ENCODE peak calls at places on chromosomes 1 and 21, in four cellular contexts. One of them, this sample, is unnamed.

GRCh38 chr1:235617808-235618207 is 31.8 kb downstream of the GNG4 start:
- DNase-seq in GM12878: no peak
- DNase-seq in endothelial cell of umbilical vein: no peak
- DNase-seq in A549: no peak
- DNase-seq in this sample: no peak

GRCh38 chr1:34984435-34985062 is 598 bp downstream of the TMEM35B start:
- DNase-seq in GM12878: no peak
- DNase-seq in endothelial cell of umbilical vein: peak; percentile 46
- DNase-seq in A549: no peak
- DNase-seq in this sample: peak; percentile 51

GRCh38 chr21:46180778-46181391 is 3.4 kb downstream of the SPATC1L start:
- DNase-seq in GM12878: no peak
- DNase-seq in endothelial cell of umbilical vein: no peak
- DNase-seq in A549: no peak
- DNase-seq in this sample: no peak

GRCh38 chr1:115115521-115116161 is 26.3 kb upstream of the TSPAN2 start:
- DNase-seq in GM12878: no peak
- DNase-seq in endothelial cell of umbilical vein: no peak
- DNase-seq in A549: no peak
- DNase-seq in this sample: no peak

GRCh38 chr1:182847105-182847504 is 8.0 kb downstream of the DHX9 start:
- DNase-seq in GM12878: no peak
- DNase-seq in endothelial cell of umbilical vein: no peak
- DNase-seq in A549: no peak
- DNase-seq in this sample: no peak

GRCh38 chr1:238408737-238409136 is 518.0 kb upstream of the ZP4 start:
- DNase-seq in GM12878: no peak
- DNase-seq in endothelial cell of umbilical vein: no peak
- DNase-seq in A549: no peak
- DNase-seq in this sample: no peak

GRCh38 chr21:35095859-35096291 is 46.8 kb upstream of the RUNX1 start:
- DNase-seq in GM12878: no peak
- DNase-seq in endothelial cell of umbilical vein: no peak
- DNase-seq in A549: no peak
- DNase-seq in this sample: no peak

GRCh38 chr1:15948600-15949452 is 27.1 kb downstream of the ZBTB17 start:
- DNase-seq in GM12878: no peak
- DNase-seq in endothelial cell of umbilical vein: peak; percentile 81
- DNase-seq in A549: no peak
- DNase-seq in this sample: no peak

GRCh38 chr1:78833491-78833890 is 173.0 kb downstream of the ADGRL4 start:
- DNase-seq in GM12878: no peak
- DNase-seq in endothelial cell of umbilical vein: peak; percentile 93
- DNase-seq in A549: no peak
- DNase-seq in this sample: no peak

GRCh38 chr1:200917291-200917817 is 22.7 kb downstream of the INAVA start:
- DNase-seq in GM12878: no peak
- DNase-seq in endothelial cell of umbilical vein: no peak
- DNase-seq in A549: no peak
- DNase-seq in this sample: no peak

GRCh38 chr1:117128323-117129079 is 7.0 kb upstream of the TRIM45 start:
- DNase-seq in GM12878: no peak
- DNase-seq in endothelial cell of umbilical vein: peak; percentile 68
- DNase-seq in A549: peak; percentile 22
- DNase-seq in this sample: peak; percentile 42

GRCh38 chr1:229514578-229515275 is 6.6 kb upstream of the NUP133 start:
- DNase-seq in GM12878: no peak
- DNase-seq in endothelial cell of umbilical vein: peak; percentile 67
- DNase-seq in A549: peak; percentile 64
- DNase-seq in this sample: peak; percentile 75
- TF ChIP-seq POLR2A in GM12878: no peak
- TF ChIP-seq POLR2A in endothelial cell of umbilical vein: no peak
- TF ChIP-seq POLR2A in A549: no peak
- TF ChIP-seq POLR2A in this sample: no peak

DNA sequence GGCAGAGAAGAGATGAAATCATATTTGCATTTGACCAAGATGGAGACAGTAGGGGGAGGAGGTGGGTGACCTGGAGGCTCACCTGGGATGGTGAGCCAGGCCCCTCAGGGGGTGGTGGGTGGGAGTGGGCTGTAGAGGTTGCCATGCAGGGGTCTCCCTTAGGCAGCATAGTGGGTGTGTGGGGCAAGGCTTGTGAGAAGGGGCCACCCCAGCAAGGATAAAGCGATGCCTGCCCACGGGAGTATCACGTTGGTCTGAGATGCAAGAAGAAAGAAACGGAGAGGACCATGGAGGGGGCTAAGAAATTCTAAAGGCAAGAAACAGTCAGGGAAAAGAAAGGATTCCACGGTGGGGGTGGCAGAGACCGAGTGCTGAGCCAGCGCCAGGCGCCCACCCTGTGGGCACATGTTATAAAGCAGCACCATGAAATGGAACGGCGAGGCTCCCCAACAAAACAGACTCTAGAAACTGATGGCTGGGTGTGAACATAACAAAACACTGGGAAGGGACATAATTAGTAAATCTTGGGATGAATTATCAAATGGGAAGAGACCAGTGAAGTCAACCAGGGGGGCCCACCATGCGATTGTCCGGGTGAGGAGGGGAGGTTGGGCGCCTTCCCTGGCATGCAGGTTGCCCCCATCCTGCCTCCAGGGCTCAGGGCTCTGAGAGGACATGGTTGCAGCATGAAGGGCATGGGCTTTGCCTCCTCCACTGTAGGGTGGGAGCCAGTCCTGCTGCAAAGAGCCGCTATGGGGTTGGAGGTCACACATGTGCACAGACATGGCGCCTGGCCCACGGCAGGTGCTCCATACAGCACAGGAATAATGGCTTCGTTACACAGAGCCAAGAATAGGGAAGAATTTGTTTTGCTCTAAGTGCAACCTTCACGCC is 11.9 kb upstream of the C2CD2 start:
- DNase-seq in GM12878: no peak
- DNase-seq in endothelial cell of umbilical vein: no peak
- DNase-seq in A549: no peak
- DNase-seq in this sample: no peak
- TF ChIP-seq MYC in GM12878: no peak
- TF ChIP-seq MYC in endothelial cell of umbilical vein: no peak
- TF ChIP-seq MYC in A549: no peak
- TF ChIP-seq MYC in this sample: no peak

DNA sequence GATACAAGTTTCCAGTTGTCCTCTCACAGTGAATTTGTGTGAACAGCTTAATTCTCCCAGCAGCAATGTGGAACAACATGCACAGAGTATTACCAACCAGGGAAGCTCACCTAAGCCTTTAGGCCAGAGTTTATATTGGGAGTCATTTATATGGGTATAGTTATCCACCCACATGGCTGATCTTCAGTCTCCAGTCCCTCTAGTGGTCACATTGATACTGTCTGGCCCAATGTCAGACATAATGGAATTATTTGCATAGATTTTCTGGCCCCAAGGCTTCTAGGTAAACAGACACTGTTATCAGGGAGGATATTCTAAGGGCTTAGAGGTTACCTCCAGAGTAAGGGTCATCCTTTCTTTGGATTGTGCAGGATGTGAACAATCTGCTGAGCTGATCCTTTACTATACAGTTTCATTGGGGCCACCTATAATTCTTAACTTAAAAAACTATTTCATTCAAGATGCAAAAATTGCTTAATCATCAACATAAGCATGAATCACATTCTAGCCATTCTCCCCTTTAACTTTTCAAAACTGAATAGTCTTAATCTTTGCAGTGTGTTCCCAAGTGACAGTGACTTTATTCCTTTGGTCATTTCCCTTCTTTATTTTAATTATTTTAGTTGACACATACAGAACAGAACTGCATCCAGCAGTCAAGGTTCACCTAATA is 210.9 kb downstream of the LTN1 start:
- DNase-seq in GM12878: no peak
- DNase-seq in endothelial cell of umbilical vein: peak; percentile 29
- DNase-seq in A549: no peak
- DNase-seq in this sample: peak; percentile 28
- TF ChIP-seq CTCF in GM12878: peak; percentile 35
- TF ChIP-seq CTCF in endothelial cell of umbilical vein: peak; percentile 54
- TF ChIP-seq CTCF in A549: no peak
- TF ChIP-seq CTCF in this sample: peak; percentile 60

GRCh38 chr1:84691139-84691783 is 1.0 kb upstream of the SSX2IP start:
- DNase-seq in GM12878: no peak
- DNase-seq in endothelial cell of umbilical vein: peak; percentile 5
- DNase-seq in A549: no peak
- DNase-seq in this sample: peak; percentile 14

GRCh38 chr1:84688461-84689061 is 1.7 kb downstream of the SSX2IP start:
- DNase-seq in GM12878: no peak
- DNase-seq in endothelial cell of umbilical vein: no peak
- DNase-seq in A549: no peak
- DNase-seq in this sample: peak; percentile 74

GRCh38 chr1:84690397-84691138 is at the start of gene SSX2IP:
- DNase-seq in GM12878: peak; percentile 65
- DNase-seq in endothelial cell of umbilical vein: peak; percentile 95
- DNase-seq in A549: peak; percentile 82
- DNase-seq in this sample: peak; percentile 97

GRCh38 chr1:84687703-84688460 is 2.4 kb downstream of the SSX2IP start:
- DNase-seq in GM12878: no peak
- DNase-seq in endothelial cell of umbilical vein: no peak
- DNase-seq in A549: no peak
- DNase-seq in this sample: peak; percentile 13

GRCh38 chr1:84689514-84690396 is 506 bp downstream of the SSX2IP start:
- DNase-seq in GM12878: no peak
- DNase-seq in endothelial cell of umbilical vein: peak; percentile 50
- DNase-seq in A549: peak; percentile 18
- DNase-seq in this sample: peak; percentile 75
- TF ChIP-seq POLR2A in GM12878: no peak
- TF ChIP-seq POLR2A in endothelial cell of umbilical vein: no peak
- TF ChIP-seq POLR2A in A549: no peak
- TF ChIP-seq POLR2A in this sample: no peak

GRCh38 chr21:36194024-36194423 is 37.4 kb downstream of the DOP1B start:
- DNase-seq in GM12878: no peak
- DNase-seq in endothelial cell of umbilical vein: no peak
- DNase-seq in A549: no peak
- DNase-seq in this sample: no peak
- TF ChIP-seq MYC in GM12878: no peak
- TF ChIP-seq MYC in endothelial cell of umbilical vein: no peak
- TF ChIP-seq MYC in A549: no peak
- TF ChIP-seq MYC in this sample: no peak

GRCh38 chr1:83834621-83835264 is 164.2 kb downstream of the TTLL7 start:
- DNase-seq in GM12878: no peak
- DNase-seq in endothelial cell of umbilical vein: no peak
- DNase-seq in A549: no peak
- DNase-seq in this sample: no peak
- TF ChIP-seq CTCF in GM12878: no peak
- TF ChIP-seq CTCF in endothelial cell of umbilical vein: no peak
- TF ChIP-seq CTCF in A549: no peak
- TF ChIP-seq CTCF in this sample: no peak

DNA sequence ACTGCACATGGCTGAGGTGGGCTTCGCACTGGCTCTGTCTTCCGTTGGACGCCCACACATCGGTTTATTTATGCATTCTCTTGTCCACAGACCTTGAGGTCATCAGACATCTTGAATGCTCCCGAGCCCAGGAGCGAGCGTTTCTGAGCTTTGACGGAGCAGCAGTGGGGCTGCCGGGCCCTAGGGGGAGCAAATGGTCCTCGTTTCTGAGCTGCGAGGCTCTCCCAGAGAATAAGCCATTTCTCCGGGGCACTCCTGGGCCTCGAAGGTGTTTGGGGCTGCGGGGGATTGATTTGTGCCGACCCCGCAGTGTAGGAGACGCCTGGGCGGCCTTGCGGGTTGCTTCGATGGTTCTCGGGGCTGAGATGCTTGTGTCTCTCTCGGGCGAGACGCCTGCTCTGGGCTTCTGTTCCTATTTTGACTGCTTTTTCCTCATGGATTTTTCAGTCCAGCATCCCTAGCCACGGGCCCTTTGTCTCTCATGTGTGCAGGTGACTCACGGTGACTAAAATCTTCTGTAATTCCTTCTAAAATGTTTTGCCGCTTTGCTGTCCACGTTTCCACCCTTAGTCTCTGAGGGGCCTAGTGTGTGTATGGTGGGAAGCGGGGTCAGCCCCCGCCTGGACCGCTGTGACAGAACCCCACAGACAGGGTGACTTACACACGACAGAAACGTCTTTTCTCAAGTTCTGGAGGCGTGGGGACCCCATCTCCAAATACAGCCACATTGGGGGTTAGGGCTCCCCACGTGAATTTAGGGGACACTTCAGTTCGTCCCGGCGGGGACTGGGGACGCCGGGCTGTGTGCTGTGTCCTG is 62.1 kb downstream of the FAAP20 start:
- DNase-seq in GM12878: no peak
- DNase-seq in endothelial cell of umbilical vein: peak; percentile 8
- DNase-seq in A549: no peak
- DNase-seq in this sample: peak; percentile 72
- TF ChIP-seq POLR2A in GM12878: no peak
- TF ChIP-seq POLR2A in endothelial cell of umbilical vein: no peak
- TF ChIP-seq POLR2A in A549: no peak
- TF ChIP-seq POLR2A in this sample: no peak

DNA sequence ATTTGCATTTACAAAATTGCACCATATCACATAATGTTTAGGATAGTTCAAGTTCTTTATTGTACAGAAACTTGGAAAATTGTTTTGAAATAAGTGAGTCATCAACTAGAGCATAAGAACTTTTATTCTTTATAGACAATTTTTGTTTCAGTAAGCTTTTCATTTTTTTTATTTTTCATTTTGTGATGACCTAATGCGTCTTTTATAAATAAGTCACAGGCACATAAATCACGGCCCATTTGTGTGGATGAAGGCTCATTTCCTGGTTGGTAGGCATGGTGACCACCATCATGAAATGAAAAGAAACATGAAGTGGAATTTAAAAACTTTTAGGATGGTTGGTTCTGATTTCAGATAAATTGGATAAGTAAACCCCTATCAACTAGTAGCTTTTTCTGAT is 39.3 kb downstream of the SPAG17 start:
- DNase-seq in GM12878: no peak
- DNase-seq in endothelial cell of umbilical vein: no peak
- DNase-seq in A549: no peak
- DNase-seq in this sample: no peak
- TF ChIP-seq MYC in GM12878: no peak
- TF ChIP-seq MYC in endothelial cell of umbilical vein: no peak
- TF ChIP-seq MYC in A549: no peak
- TF ChIP-seq MYC in this sample: no peak

DNA sequence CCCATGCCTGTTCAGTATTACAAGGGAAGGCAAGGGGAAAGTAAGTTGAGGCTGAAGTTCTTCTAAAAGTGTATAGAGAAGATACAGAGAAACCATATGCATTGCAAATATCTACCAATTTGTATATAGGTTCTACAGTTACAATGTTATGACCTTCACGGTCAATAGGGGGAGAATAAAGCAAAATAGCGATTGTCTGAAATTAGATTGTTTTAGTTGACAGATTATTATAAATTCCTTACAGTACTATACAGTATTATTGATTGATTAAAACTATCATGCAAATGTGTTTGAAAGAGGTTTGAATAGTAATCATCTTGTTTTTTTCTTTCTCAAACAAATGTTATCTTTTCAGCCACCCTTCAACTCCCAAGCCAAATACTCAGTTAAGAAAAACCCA is 13.7 kb upstream of the BRINP3 start:
- DNase-seq in GM12878: no peak
- DNase-seq in endothelial cell of umbilical vein: no peak
- DNase-seq in A549: no peak
- DNase-seq in this sample: no peak
- TF ChIP-seq CTCF in GM12878: no peak
- TF ChIP-seq CTCF in endothelial cell of umbilical vein: no peak
- TF ChIP-seq CTCF in A549: no peak
- TF ChIP-seq CTCF in this sample: no peak

This sample was measured in NB4.